ENCODE peak calls at places on chromosomes 12 and 14, in nine cellular contexts. One of them, this sample, is unnamed.

GRCh38 chr12:76037130-76038105 is 5.8 kb upstream of the PHLDA1 start:
- DNase-seq in mesendoderm: peak
- DNase-seq in AG04449: peak
- DNase-seq in cardiac fibroblast: peak
- DNase-seq in fibroblast of lung: peak
- DNase-seq in AG04450: peak
- DNase-seq in right lobe of liver: no peak
- DNase-seq in lung: no peak
- DNase-seq in coronary artery: no peak
- DNase-seq in this sample: no peak

GRCh38 chr12:91413591-91413990 is 231.0 kb upstream of the DCN start:
- DNase-seq in right lobe of liver: no peak
- DNase-seq in lung: no peak
- DNase-seq in AG04450: no peak
- DNase-seq in mesendoderm: peak
- DNase-seq in fibroblast of lung: peak
- DNase-seq in coronary artery: no peak
- DNase-seq in cardiac fibroblast: peak
- DNase-seq in AG04449: no peak
- DNase-seq in this sample: peak

GRCh38 chr14:22375321-22375930 is 213.6 kb downstream of the DAD1 start:
- DNase-seq in coronary artery: no peak
- DNase-seq in AG04449: no peak
- DNase-seq in lung: no peak
- DNase-seq in fibroblast of lung: peak
- DNase-seq in right lobe of liver: no peak
- DNase-seq in mesendoderm: peak
- DNase-seq in cardiac fibroblast: peak
- DNase-seq in AG04450: peak
- DNase-seq in this sample: no peak

GRCh38 chr12:51773145-51773869 is 75.2 kb downstream of the FIGNL2 start:
- DNase-seq in cardiac fibroblast: peak
- DNase-seq in coronary artery: no peak
- DNase-seq in AG04450: peak
- DNase-seq in lung: no peak
- DNase-seq in right lobe of liver: no peak
- DNase-seq in AG04449: peak
- DNase-seq in mesendoderm: no peak
- DNase-seq in fibroblast of lung: peak
- DNase-seq in this sample: no peak

GRCh38 chr14:65784574-65784973 is 372.0 kb downstream of the FUT8 start:
- DNase-seq in right lobe of liver: no peak
- DNase-seq in mesendoderm: no peak
- DNase-seq in lung: no peak
- DNase-seq in cardiac fibroblast: no peak
- DNase-seq in coronary artery: no peak
- DNase-seq in fibroblast of lung: no peak
- DNase-seq in AG04449: no peak
- DNase-seq in AG04450: no peak
- DNase-seq in this sample: no peak

GRCh38 chr14:54804720-54805060 is 97.9 kb downstream of the GCH1 start:
- DNase-seq in lung: no peak
- DNase-seq in mesendoderm: no peak
- DNase-seq in AG04450: no peak
- DNase-seq in right lobe of liver: peak
- DNase-seq in fibroblast of lung: no peak
- DNase-seq in AG04449: no peak
- DNase-seq in coronary artery: no peak
- DNase-seq in cardiac fibroblast: no peak
- DNase-seq in this sample: no peak

GRCh38 chr12:76914102-76914859 is 35.5 kb upstream of the CSRP2 start:
- DNase-seq in mesendoderm: no peak
- DNase-seq in coronary artery: no peak
- DNase-seq in fibroblast of lung: no peak
- DNase-seq in AG04450: no peak
- DNase-seq in cardiac fibroblast: no peak
- DNase-seq in right lobe of liver: no peak
- DNase-seq in AG04449: no peak
- DNase-seq in lung: no peak
- DNase-seq in this sample: no peak

GRCh38 chr14:95329941-95330340 is 10.2 kb upstream of the CLMN start:
- DNase-seq in right lobe of liver: no peak
- DNase-seq in coronary artery: peak
- DNase-seq in fibroblast of lung: no peak
- DNase-seq in AG04450: no peak
- DNase-seq in cardiac fibroblast: no peak
- DNase-seq in AG04449: no peak
- DNase-seq in lung: no peak
- DNase-seq in mesendoderm: no peak
- DNase-seq in this sample: no peak

GRCh38 chr12:13534242-13534641 is 337.7 kb downstream of the EMP1 start:
- DNase-seq in lung: no peak
- DNase-seq in right lobe of liver: no peak
- DNase-seq in cardiac fibroblast: peak
- DNase-seq in AG04450: no peak
- DNase-seq in mesendoderm: no peak
- DNase-seq in coronary artery: no peak
- DNase-seq in fibroblast of lung: no peak
- DNase-seq in AG04449: no peak
- DNase-seq in this sample: no peak

DNA sequence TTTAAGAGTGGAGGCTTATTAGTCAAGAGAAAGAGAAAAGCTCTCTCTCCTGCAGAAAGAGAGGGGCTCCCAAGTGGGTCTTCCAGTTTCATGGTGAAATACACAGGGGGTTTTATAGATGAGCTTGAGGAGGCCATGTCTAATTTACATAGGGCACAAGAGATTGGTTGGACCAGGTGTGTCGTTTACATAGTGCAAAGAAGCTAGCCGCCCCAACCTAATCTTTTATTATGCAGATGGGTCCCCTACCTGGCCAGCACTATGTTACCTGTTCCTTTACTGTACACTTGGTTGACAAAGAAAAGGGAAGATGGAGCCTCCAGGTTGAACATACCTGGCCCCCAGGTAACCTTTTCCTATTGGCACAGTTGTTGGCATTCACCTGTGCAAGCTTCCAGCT is 195.0 kb downstream of the PIK3C2G start:
- DNase-seq in right lobe of liver: no peak
- DNase-seq in fibroblast of lung: no peak
- DNase-seq in AG04450: no peak
- DNase-seq in mesendoderm: no peak
- DNase-seq in AG04449: no peak
- DNase-seq in cardiac fibroblast: no peak
- DNase-seq in coronary artery: no peak
- DNase-seq in lung: no peak
- DNase-seq in this sample: no peak
- H3K4me3 ChIP-seq in right lobe of liver: no peak
- H3K4me3 ChIP-seq in fibroblast of lung: no peak
- H3K4me3 ChIP-seq in AG04450: no peak
- H3K4me3 ChIP-seq in mesendoderm: no peak
- H3K4me3 ChIP-seq in AG04449: no peak
- H3K4me3 ChIP-seq in cardiac fibroblast: no peak
- H3K4me3 ChIP-seq in coronary artery: no peak
- H3K4me3 ChIP-seq in lung: no peak
- H3K4me3 ChIP-seq in this sample: no peak

DNA sequence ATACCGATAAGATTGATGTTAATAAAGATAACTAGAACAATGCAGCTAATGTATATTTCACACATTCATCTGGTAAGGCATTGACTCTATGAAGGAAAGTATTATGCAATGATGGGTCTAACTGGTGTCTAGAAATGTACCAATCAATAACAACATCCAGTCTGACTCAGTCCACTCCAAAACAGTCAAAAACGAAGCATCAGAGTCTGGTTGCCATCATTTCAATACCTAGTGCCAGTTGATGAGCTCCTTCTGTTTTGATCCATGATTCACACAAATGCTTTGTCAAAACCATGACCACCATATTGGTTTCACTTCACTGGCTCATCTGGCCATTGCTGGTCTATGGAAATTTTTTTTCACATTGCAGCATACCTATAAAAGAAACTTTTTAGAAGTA is 747.2 kb upstream of the TMEM132C start:
- DNase-seq in AG04450: no peak
- DNase-seq in mesendoderm: no peak
- DNase-seq in coronary artery: no peak
- DNase-seq in AG04449: no peak
- DNase-seq in cardiac fibroblast: no peak
- DNase-seq in right lobe of liver: no peak
- DNase-seq in fibroblast of lung: no peak
- DNase-seq in lung: no peak
- DNase-seq in this sample: no peak
- H3K4me3 ChIP-seq in AG04450: no peak
- H3K4me3 ChIP-seq in mesendoderm: no peak
- H3K4me3 ChIP-seq in coronary artery: no peak
- H3K4me3 ChIP-seq in AG04449: no peak
- H3K4me3 ChIP-seq in cardiac fibroblast: no peak
- H3K4me3 ChIP-seq in right lobe of liver: no peak
- H3K4me3 ChIP-seq in fibroblast of lung: no peak
- H3K4me3 ChIP-seq in lung: no peak
- H3K4me3 ChIP-seq in this sample: no peak

DNA sequence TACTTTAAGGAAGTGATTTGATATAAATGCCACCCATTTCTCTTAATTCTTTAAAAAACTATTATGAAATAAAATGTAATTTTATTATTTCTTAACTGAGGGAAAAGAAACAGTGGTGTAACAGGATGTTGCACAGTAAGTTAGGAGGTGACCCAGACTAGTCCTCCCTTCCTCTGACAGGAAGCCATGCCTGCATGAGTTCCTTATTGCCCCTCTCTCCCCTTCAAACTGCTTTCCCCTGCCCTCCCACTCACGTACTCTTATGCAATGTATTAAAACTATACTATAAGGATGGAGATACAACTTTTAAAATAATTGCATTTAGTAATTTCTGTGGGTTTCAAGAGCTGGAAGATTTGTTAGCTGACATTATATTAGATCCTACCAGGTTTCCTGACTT is 279.5 kb downstream of the TMTC2 start:
- DNase-seq in AG04449: no peak
- DNase-seq in coronary artery: no peak
- DNase-seq in mesendoderm: no peak
- DNase-seq in right lobe of liver: no peak
- DNase-seq in fibroblast of lung: no peak
- DNase-seq in cardiac fibroblast: peak
- DNase-seq in lung: no peak
- DNase-seq in AG04450: no peak
- DNase-seq in this sample: no peak
- H3K4me3 ChIP-seq in AG04449: no peak
- H3K4me3 ChIP-seq in coronary artery: no peak
- H3K4me3 ChIP-seq in mesendoderm: no peak
- H3K4me3 ChIP-seq in right lobe of liver: no peak
- H3K4me3 ChIP-seq in fibroblast of lung: no peak
- H3K4me3 ChIP-seq in cardiac fibroblast: no peak
- H3K4me3 ChIP-seq in lung: no peak
- H3K4me3 ChIP-seq in AG04450: no peak
- H3K4me3 ChIP-seq in this sample: no peak

GRCh38 chr12:27537855-27538675 is 14.1 kb downstream of the PPFIBP1 start:
- DNase-seq in coronary artery: no peak
- DNase-seq in lung: no peak
- DNase-seq in AG04449: no peak
- DNase-seq in cardiac fibroblast: no peak
- DNase-seq in fibroblast of lung: no peak
- DNase-seq in AG04450: no peak
- DNase-seq in mesendoderm: no peak
- DNase-seq in right lobe of liver: no peak
- DNase-seq in this sample: no peak
- H3K4me3 ChIP-seq in coronary artery: no peak
- H3K4me3 ChIP-seq in lung: no peak
- H3K4me3 ChIP-seq in AG04449: no peak
- H3K4me3 ChIP-seq in cardiac fibroblast: no peak
- H3K4me3 ChIP-seq in fibroblast of lung: no peak
- H3K4me3 ChIP-seq in AG04450: no peak
- H3K4me3 ChIP-seq in mesendoderm: no peak
- H3K4me3 ChIP-seq in right lobe of liver: no peak
- H3K4me3 ChIP-seq in this sample: no peak

This sample was measured in mucosa of descending colon.